ENCODE peak calls at places on chromosomes 3 and 15, in five cellular contexts. U is mesenchymal stem cell, O is neuronal stem cell, Z is H1, B is trophoblast cell. M is an unnamed sample.
A peak's percentile ranks its signal among the peaks of the same experiment; 100 is the strongest.

GRCh38 chr15:67724679-67725365 is 100.5 kb upstream of the SKOR1 start:
- DNase-seq in U (no peak), O (no peak), Z (no peak), B (no peak), M (no peak)

GRCh38 chr15:62452656-62453055 is 287.6 kb upstream of the C2CD4B start:
- DNase-seq in U (no peak), O (no peak), Z (no peak), B (no peak), M (no peak)

GRCh38 chr3:12969487-12969886 is 103.7 kb downstream of the IQSEC1 start:
- DNase-seq in U (no peak), O (no peak), Z (no peak), B (no peak), M (no peak)

GRCh38 chr3:178369006-178369405 is 167.2 kb upstream of the KCNMB2 start:
- DNase-seq in U (no peak), O (no peak), Z (no peak), B (no peak), M (no peak)

GRCh38 chr3:117439812-117440211 is 730.2 kb downstream of the TUSC7 start:
- DNase-seq in U (peak; percentile 30), O (peak; percentile 39), Z (no peak), B (peak; percentile 62), M (no peak)

GRCh38 chr3:46360904-46361303 is 7.0 kb downstream of the CCR2 start:
- DNase-seq in U (no peak), O (no peak), Z (no peak), B (no peak), M (no peak)

GRCh38 chr15:82571722-82572222 is 31.5 kb upstream of the RPS17 start:
- DNase-seq in U (peak; percentile 74), O (peak; percentile 43), Z (peak; percentile 69), B (no peak), M (peak; percentile 71)

GRCh38 chr3:158742861-158743260 is 10.6 kb upstream of the RARRES1 start:
- DNase-seq in U (no peak), O (no peak), Z (no peak), B (no peak), M (no peak)

GRCh38 chr15:90463381-90463780 is 66.3 kb upstream of the CRTC3 start:
- DNase-seq in U (peak; percentile 70), O (no peak), Z (no peak), B (peak; percentile 52), M (no peak)

GRCh38 chr15:61411941-61412510 is 182.9 kb upstream of the RORA start:
- DNase-seq in U (no peak), O (no peak), Z (no peak), B (peak; percentile 57), M (no peak)

GRCh38 chr3:118977118-118977517 is 57.5 kb downstream of the IGSF11 start:
- DNase-seq in U (no peak), O (no peak), Z (no peak), B (no peak), M (no peak)

GRCh38 chr3:161273589-161274218 is 52.6 kb downstream of the NMD3 start:
- DNase-seq in U (peak; percentile 47), O (peak; percentile 9), Z (no peak), B (peak; percentile 71), M (no peak)

GRCh38 chr3:57331078-57331477 is 38.6 kb upstream of the ASB14 start:
- DNase-seq in U (no peak), O (no peak), Z (no peak), B (no peak), M (no peak)

GRCh38 chr3:58383476-58383875 is 50.2 kb downstream of the PDHB start:
- DNase-seq in U (peak; percentile 54), O (no peak), Z (no peak), B (no peak), M (no peak)

GRCh38 chr15:58724471-58724870 is 25.0 kb downstream of the ADAM10 start:
- DNase-seq in U (peak; percentile 70), O (no peak), Z (no peak), B (no peak), M (no peak)

GRCh38 chr3:107676469-107677309 is 153.9 kb downstream of the BBX start:
- DNase-seq in U (peak; percentile 42), O (no peak), Z (no peak), B (peak; percentile 71), M (no peak)

GRCh38 chr15:40428183-40428582 is 12.6 kb upstream of the BAHD1 start:
- DNase-seq in U (no peak), O (no peak), Z (no peak), B (no peak), M (no peak)

GRCh38 chr3:94928921-94929320 is 866.1 kb downstream of the NSUN3 start:
- DNase-seq in U (peak; percentile 83), O (no peak), Z (no peak), B (peak; percentile 84), M (no peak)

GRCh38 chr3:12870942-12871341 is 29.6 kb upstream of the RPL32 start:
- DNase-seq in U (no peak), O (no peak), Z (no peak), B (peak; percentile 55), M (no peak)

GRCh38 chr3:66499881-66500574 is 794 bp downstream of the LRIG1 start:
- DNase-seq in U (peak; percentile 28), O (no peak), Z (peak; percentile 62), B (peak; percentile 28), M (no peak)

GRCh38 chr3:112582242-112582874 is 20.5 kb downstream of the SLC35A5 start:
- DNase-seq in U (peak; percentile 68), O (peak; percentile 15), Z (no peak), B (peak; percentile 61), M (peak; percentile 28)

GRCh38 chr3:29267231-29267630 is 13.6 kb upstream of the RBMS3 start:
- DNase-seq in U (no peak), O (no peak), Z (no peak), B (no peak), M (no peak)

GRCh38 chr3:94862703-94863102 is 799.8 kb downstream of the NSUN3 start:
- DNase-seq in U (peak; percentile 33), O (no peak), Z (no peak), B (peak; percentile 49), M (no peak)

GRCh38 chr3:47018269-47018611 is 38.8 kb downstream of the NBEAL2 start:
- DNase-seq in U (no peak), O (no peak), Z (no peak), B (no peak), M (no peak)

GRCh38 chr15:78162038-78162437 is 12.9 kb downstream of the IDH3A start:
- DNase-seq in U (no peak), O (no peak), Z (no peak), B (no peak), M (no peak)

GRCh38 chr3:72018339-72018984 is 233.5 kb upstream of the PROK2 start:
- DNase-seq in U (peak; percentile 27), O (no peak), Z (no peak), B (no peak), M (no peak)

GRCh38 chr3:103600844-103601243 is 1166.0 kb downstream of the ZPLD1 start:
- DNase-seq in U (no peak), O (no peak), Z (no peak), B (no peak), M (no peak)

GRCh38 chr3:33993631-33994030 is 195.2 kb downstream of the PDCD6IP start:
- DNase-seq in U (peak; percentile 48), O (no peak), Z (no peak), B (no peak), M (no peak)
- H2BK12ac ChIP-seq in U (no peak overlapping the region), O (no peak overlapping the region), Z (no peak overlapping the region), B (no peak overlapping the region), M (no peak overlapping the region)

DNA sequence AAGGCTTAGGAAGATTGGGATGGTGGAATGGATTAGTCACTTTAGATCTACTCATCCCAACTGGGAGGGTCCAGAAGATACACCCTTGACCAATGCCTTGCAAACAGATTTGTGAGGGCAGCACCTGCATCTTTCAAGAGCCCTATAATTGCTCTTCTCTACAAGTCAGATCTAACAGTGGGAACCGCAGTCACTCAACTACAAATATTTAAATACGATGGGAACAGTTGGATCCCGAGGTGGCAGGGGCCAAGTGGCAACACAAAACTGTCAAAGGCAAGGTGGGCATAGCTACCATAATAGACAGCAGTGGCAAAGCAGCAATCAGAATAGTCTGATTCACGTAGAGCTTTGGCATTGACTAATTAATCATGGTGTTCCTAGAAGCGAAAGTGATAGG is 152.0 kb downstream of the TBC1D5 start:
- DNase-seq in U (no peak), O (no peak), Z (no peak), B (no peak), M (no peak)
- H2BK12ac ChIP-seq in U (no peak overlapping the region), O (no peak overlapping the region), Z (no peak overlapping the region), B (no peak overlapping the region), M (no peak overlapping the region)

DNA sequence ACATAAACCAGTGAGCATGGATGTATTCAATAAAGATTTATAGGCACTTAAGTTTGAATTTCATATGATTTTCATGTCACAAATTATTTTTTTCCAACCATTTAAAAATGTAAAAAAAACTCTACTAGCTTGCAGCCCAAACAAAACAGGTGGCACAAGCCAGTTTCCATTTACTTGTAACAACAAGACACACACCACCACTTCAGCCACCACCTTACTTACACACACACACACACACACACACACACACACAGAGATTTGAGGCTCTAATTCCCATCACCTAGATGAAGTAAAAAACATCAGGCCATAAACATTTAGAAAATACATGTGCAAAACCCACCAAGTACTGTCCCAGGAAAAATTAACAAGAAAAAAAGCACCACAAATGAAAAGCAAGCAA is 25.3 kb downstream of the MYO9A start:
- DNase-seq in U (no peak), O (no peak), Z (no peak), B (no peak), M (no peak)
- H2BK12ac ChIP-seq in U (no peak overlapping the region), O (no peak overlapping the region), Z (no peak overlapping the region), B (no peak overlapping the region), M (no peak overlapping the region)

DNA sequence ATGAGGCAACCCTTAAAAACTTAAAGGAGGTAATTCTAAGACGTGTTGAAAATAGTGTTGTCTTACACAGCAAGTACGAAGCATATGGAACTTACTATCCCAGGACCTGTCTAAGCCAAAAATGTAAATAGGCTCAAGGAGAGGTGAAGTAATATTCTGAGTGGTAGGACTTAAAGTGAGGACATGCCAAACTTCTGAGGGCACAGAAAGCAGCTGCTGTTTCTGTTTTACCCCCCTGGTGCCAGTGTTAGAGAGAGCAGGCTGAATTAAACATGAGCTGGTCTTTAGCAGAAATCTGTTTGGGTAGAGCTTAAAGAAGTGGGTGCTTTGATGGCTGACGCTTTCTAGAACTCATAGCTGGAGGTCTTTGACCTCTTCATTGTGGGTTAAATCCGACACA is 149.7 kb upstream of the NPHP3 start:
- DNase-seq in U (no peak), O (no peak), Z (no peak), B (no peak), M (no peak)
- H2BK12ac ChIP-seq in U (no peak overlapping the region), O (no peak overlapping the region), Z (no peak overlapping the region), B (no peak overlapping the region), M (no peak overlapping the region)

GRCh38 chr15:97979131-97979502 is 18.6 kb downstream of the ARRDC4 start:
- DNase-seq in U (no peak), O (no peak), Z (no peak), B (no peak), M (no peak)
- H2BK12ac ChIP-seq in U (no peak overlapping the region), O (no peak overlapping the region), Z (no peak overlapping the region), B (no peak overlapping the region), M (no peak overlapping the region)

M was measured in H9.